ENCODE peak calls at places on chromosome 4, in four cellular contexts. One of them, this sample, is unnamed.

GRCh38 chr4:26256016-26256415 is 64.8 kb upstream of the RBPJ start:
- DNase-seq in trophoblast cell: no peak
- DNase-seq in IMR-90: peak
- DNase-seq in neuronal stem cell: no peak
- DNase-seq in this sample: no peak

GRCh38 chr4:13912436-13912835 is 284.9 kb upstream of the BOD1L1 start:
- DNase-seq in trophoblast cell: peak
- DNase-seq in IMR-90: peak
- DNase-seq in neuronal stem cell: no peak
- DNase-seq in this sample: peak

GRCh38 chr4:148962539-148963290 is 520.5 kb upstream of the NR3C2 start:
- DNase-seq in trophoblast cell: peak
- DNase-seq in IMR-90: peak
- DNase-seq in neuronal stem cell: no peak
- DNase-seq in this sample: no peak

GRCh38 chr4:154344686-154345085 is 146.9 kb downstream of the DCHS2 start:
- DNase-seq in trophoblast cell: peak
- DNase-seq in IMR-90: no peak
- DNase-seq in neuronal stem cell: no peak
- DNase-seq in this sample: peak

GRCh38 chr4:4395849-4396627 is 9.1 kb downstream of the NSG1 start:
- DNase-seq in trophoblast cell: peak
- DNase-seq in IMR-90: peak
- DNase-seq in neuronal stem cell: no peak
- DNase-seq in this sample: peak

GRCh38 chr4:169133932-169134331 is 123.9 kb upstream of the CBR4 start:
- DNase-seq in trophoblast cell: no peak
- DNase-seq in IMR-90: no peak
- DNase-seq in neuronal stem cell: no peak
- DNase-seq in this sample: no peak

GRCh38 chr4:140296335-140296753 is 77.1 kb upstream of the SCOC start:
- DNase-seq in trophoblast cell: peak
- DNase-seq in IMR-90: peak
- DNase-seq in neuronal stem cell: no peak
- DNase-seq in this sample: peak

GRCh38 chr4:148444296-148445070 is 2.3 kb upstream of the NR3C2 start:
- DNase-seq in trophoblast cell: peak
- DNase-seq in IMR-90: no peak
- DNase-seq in neuronal stem cell: peak
- DNase-seq in this sample: peak

GRCh38 chr4:118287691-118288090 is 65.1 kb downstream of the PRSS12 start:
- DNase-seq in trophoblast cell: no peak
- DNase-seq in IMR-90: peak
- DNase-seq in neuronal stem cell: no peak
- DNase-seq in this sample: no peak

GRCh38 chr4:25879991-25880641 is 17.3 kb upstream of the SEL1L3 start:
- DNase-seq in trophoblast cell: no peak
- DNase-seq in IMR-90: peak
- DNase-seq in neuronal stem cell: no peak
- DNase-seq in this sample: no peak

GRCh38 chr4:156800463-156800862 is 171.1 kb downstream of the PDGFC start:
- DNase-seq in trophoblast cell: no peak
- DNase-seq in IMR-90: no peak
- DNase-seq in neuronal stem cell: no peak
- DNase-seq in this sample: no peak

GRCh38 chr4:183255487-183255886 is 64.6 kb downstream of the CLDN22 start:
- DNase-seq in trophoblast cell: no peak
- DNase-seq in IMR-90: no peak
- DNase-seq in neuronal stem cell: no peak
- DNase-seq in this sample: no peak

GRCh38 chr4:48041535-48042137 is 25.1 kb downstream of the NIPAL1 start:
- DNase-seq in trophoblast cell: no peak
- DNase-seq in IMR-90: no peak
- DNase-seq in neuronal stem cell: no peak
- DNase-seq in this sample: no peak

GRCh38 chr4:114558446-114559020 is 40.1 kb upstream of the UGT8 start:
- DNase-seq in trophoblast cell: no peak
- DNase-seq in IMR-90: no peak
- DNase-seq in neuronal stem cell: peak
- DNase-seq in this sample: peak

GRCh38 chr4:141134051-141134450 is 782 bp upstream of the RNF150 start:
- DNase-seq in trophoblast cell: no peak
- DNase-seq in IMR-90: peak
- DNase-seq in neuronal stem cell: no peak
- DNase-seq in this sample: no peak

GRCh38 chr4:140219567-140219966 is 65.6 kb upstream of the MAML3 start:
- DNase-seq in trophoblast cell: no peak
- DNase-seq in IMR-90: no peak
- DNase-seq in neuronal stem cell: no peak
- DNase-seq in this sample: peak

GRCh38 chr4:52715914-52716313 is 35.3 kb downstream of the ERVMER34-1 start:
- DNase-seq in trophoblast cell: no peak
- DNase-seq in IMR-90: no peak
- DNase-seq in neuronal stem cell: no peak
- DNase-seq in this sample: no peak

GRCh38 chr4:32858971-32859370 is 2138.8 kb downstream of the PCDH7 start:
- DNase-seq in trophoblast cell: peak
- DNase-seq in IMR-90: peak
- DNase-seq in neuronal stem cell: no peak
- DNase-seq in this sample: no peak

GRCh38 chr4:26839534-26839951 is 21.1 kb upstream of the STIM2 start:
- DNase-seq in trophoblast cell: no peak
- DNase-seq in IMR-90: peak
- DNase-seq in neuronal stem cell: no peak
- DNase-seq in this sample: peak

GRCh38 chr4:109912706-109913621 is at the start of gene EGF:
- DNase-seq in trophoblast cell: no peak
- DNase-seq in IMR-90: peak
- DNase-seq in neuronal stem cell: peak
- DNase-seq in this sample: peak

GRCh38 chr4:127007336-127007735 is 625.4 kb upstream of the INTU start:
- DNase-seq in trophoblast cell: no peak
- DNase-seq in IMR-90: no peak
- DNase-seq in neuronal stem cell: no peak
- DNase-seq in this sample: no peak

GRCh38 chr4:184506527-184507121 is 32.3 kb upstream of the IRF2 start:
- DNase-seq in trophoblast cell: no peak
- DNase-seq in IMR-90: no peak
- DNase-seq in neuronal stem cell: no peak
- DNase-seq in this sample: peak

GRCh38 chr4:14294611-14295010 is 667.1 kb upstream of the BOD1L1 start:
- DNase-seq in trophoblast cell: no peak
- DNase-seq in IMR-90: peak
- DNase-seq in neuronal stem cell: no peak
- DNase-seq in this sample: no peak

GRCh38 chr4:180169394-180169793 is 2073.8 kb upstream of the TENM3 start:
- DNase-seq in trophoblast cell: no peak
- DNase-seq in IMR-90: no peak
- DNase-seq in neuronal stem cell: no peak
- DNase-seq in this sample: no peak

GRCh38 chr4:156169011-156169410 is 215.3 kb upstream of the CTSO start:
- DNase-seq in trophoblast cell: peak
- DNase-seq in IMR-90: peak
- DNase-seq in neuronal stem cell: peak
- DNase-seq in this sample: peak

GRCh38 chr4:132085105-132085504 is 1064.0 kb upstream of the PCDH10 start:
- DNase-seq in trophoblast cell: no peak
- DNase-seq in IMR-90: no peak
- DNase-seq in neuronal stem cell: no peak
- DNase-seq in this sample: no peak

GRCh38 chr4:20528508-20528907 is 171.8 kb upstream of the PACRGL start:
- DNase-seq in trophoblast cell: no peak
- DNase-seq in IMR-90: peak
- DNase-seq in neuronal stem cell: no peak
- DNase-seq in this sample: no peak

GRCh38 chr4:159035570-159035969 is 67.3 kb upstream of the RAPGEF2 start:
- DNase-seq in trophoblast cell: no peak
- DNase-seq in IMR-90: no peak
- DNase-seq in neuronal stem cell: no peak
- DNase-seq in this sample: no peak

GRCh38 chr4:185222598-185222997 is 13.2 kb downstream of the SNX25 start:
- DNase-seq in trophoblast cell: peak
- DNase-seq in IMR-90: peak
- DNase-seq in neuronal stem cell: no peak
- DNase-seq in this sample: no peak

GRCh38 chr4:140037353-140038030 is 116.5 kb downstream of the MAML3 start:
- DNase-seq in trophoblast cell: peak
- DNase-seq in IMR-90: peak
- DNase-seq in neuronal stem cell: no peak
- DNase-seq in this sample: no peak

GRCh38 chr4:105858466-105859040 is 36.7 kb upstream of the NPNT start:
- DNase-seq in trophoblast cell: no peak
- DNase-seq in IMR-90: no peak
- DNase-seq in neuronal stem cell: no peak
- DNase-seq in this sample: no peak

GRCh38 chr4:105859233-105859632 is 36.0 kb upstream of the NPNT start:
- DNase-seq in trophoblast cell: peak
- DNase-seq in IMR-90: peak
- DNase-seq in neuronal stem cell: no peak
- DNase-seq in this sample: no peak
- H3K9ac ChIP-seq in trophoblast cell: no peak
- H3K9ac ChIP-seq in IMR-90: no peak
- H3K9ac ChIP-seq in neuronal stem cell: no peak
- H3K9ac ChIP-seq in this sample: no peak

DNA sequence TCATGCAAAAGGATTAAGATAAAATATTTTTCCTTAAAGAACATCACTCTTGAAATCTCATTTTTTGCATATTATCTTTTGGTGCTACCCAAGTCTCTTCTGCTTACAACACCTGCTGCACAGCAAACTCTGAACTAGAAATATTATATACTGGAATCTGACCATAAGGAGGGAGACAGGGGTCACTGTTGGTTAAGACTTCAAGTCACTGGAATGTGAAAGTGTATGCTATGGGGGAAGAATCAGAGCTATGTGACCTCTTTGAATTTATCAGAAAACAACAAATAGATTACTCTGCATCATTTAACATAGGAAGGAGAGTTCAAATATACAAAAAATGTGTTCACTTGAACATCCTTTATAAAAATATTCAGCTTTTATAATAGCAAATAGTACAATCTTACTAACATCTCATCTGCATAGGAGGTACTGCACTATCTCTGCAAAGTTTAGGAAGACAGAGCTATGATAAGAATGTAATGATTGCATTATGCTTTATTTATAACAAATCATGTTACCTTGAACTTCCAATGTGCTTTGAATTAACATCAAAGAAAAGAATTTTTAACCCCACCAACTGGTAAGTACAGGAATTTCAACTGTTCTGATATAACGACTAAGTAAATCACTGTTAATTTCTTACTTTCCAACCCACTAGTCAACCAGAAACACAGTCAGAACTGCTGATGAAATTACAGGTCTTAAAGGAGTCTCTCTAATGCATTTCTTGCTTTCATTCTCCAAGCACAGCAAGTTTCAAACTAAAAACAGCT is 69.8 kb downstream of the ZNF827 start:
- DNase-seq in trophoblast cell: no peak
- DNase-seq in IMR-90: peak
- DNase-seq in neuronal stem cell: no peak
- DNase-seq in this sample: no peak
- H3K4me3 ChIP-seq in trophoblast cell: no peak
- H3K4me3 ChIP-seq in IMR-90: no peak
- H3K4me3 ChIP-seq in neuronal stem cell: no peak
- H3K4me3 ChIP-seq in this sample: no peak

GRCh38 chr4:147309434-147309833 is 171.5 kb upstream of the EDNRA start:
- DNase-seq in trophoblast cell: no peak
- DNase-seq in IMR-90: peak
- DNase-seq in neuronal stem cell: no peak
- DNase-seq in this sample: no peak

GRCh38 chr4:147312376-147313046 is 168.4 kb upstream of the EDNRA start:
- DNase-seq in trophoblast cell: no peak
- DNase-seq in IMR-90: peak
- DNase-seq in neuronal stem cell: no peak
- DNase-seq in this sample: peak

GRCh38 chr4:147313114-147313513 is 167.8 kb upstream of the EDNRA start:
- DNase-seq in trophoblast cell: no peak
- DNase-seq in IMR-90: no peak
- DNase-seq in neuronal stem cell: no peak
- DNase-seq in this sample: no peak

GRCh38 chr4:147310312-147310711 is 170.6 kb upstream of the EDNRA start:
- DNase-seq in trophoblast cell: no peak
- DNase-seq in IMR-90: no peak
- DNase-seq in neuronal stem cell: peak
- DNase-seq in this sample: no peak

GRCh38 chr4:147311956-147312355 is 168.9 kb upstream of the EDNRA start:
- DNase-seq in trophoblast cell: no peak
- DNase-seq in IMR-90: no peak
- DNase-seq in neuronal stem cell: no peak
- DNase-seq in this sample: no peak
- H4K8ac ChIP-seq in trophoblast cell: no peak
- H4K8ac ChIP-seq in IMR-90: no peak
- H4K8ac ChIP-seq in neuronal stem cell: no peak
- H4K8ac ChIP-seq in this sample: no peak

GRCh38 chr4:22237846-22238513 is 277.9 kb downstream of the ADGRA3 start:
- DNase-seq in trophoblast cell: no peak
- DNase-seq in IMR-90: no peak
- DNase-seq in neuronal stem cell: no peak
- DNase-seq in this sample: no peak
- H3K9ac ChIP-seq in trophoblast cell: no peak
- H3K9ac ChIP-seq in IMR-90: no peak
- H3K9ac ChIP-seq in neuronal stem cell: no peak
- H3K9ac ChIP-seq in this sample: no peak

DNA sequence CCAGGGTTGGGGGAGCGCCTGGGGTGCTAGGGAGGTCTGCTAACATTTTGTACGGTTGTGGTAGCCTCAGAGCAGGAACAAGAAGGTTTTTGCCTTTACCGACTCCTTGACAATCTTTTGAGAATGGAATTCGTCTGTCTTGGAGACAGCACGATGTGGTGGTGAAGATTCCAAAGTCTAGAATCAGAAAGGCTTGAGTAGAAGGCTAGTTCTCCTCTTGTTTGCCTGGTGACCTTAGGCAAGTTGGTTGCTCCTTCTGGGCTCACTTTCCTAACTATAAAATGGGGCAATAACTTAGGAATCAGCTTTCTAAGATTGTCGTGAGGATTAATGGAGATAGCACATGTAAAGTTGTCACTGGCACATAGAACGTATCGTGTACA is 741 bp downstream of the FAM47E start:
- DNase-seq in trophoblast cell: peak
- DNase-seq in IMR-90: no peak
- DNase-seq in neuronal stem cell: no peak
- DNase-seq in this sample: no peak
- H3K4me3 ChIP-seq in trophoblast cell: no peak
- H3K4me3 ChIP-seq in IMR-90: no peak
- H3K4me3 ChIP-seq in neuronal stem cell: peak
- H3K4me3 ChIP-seq in this sample: no peak

DNA sequence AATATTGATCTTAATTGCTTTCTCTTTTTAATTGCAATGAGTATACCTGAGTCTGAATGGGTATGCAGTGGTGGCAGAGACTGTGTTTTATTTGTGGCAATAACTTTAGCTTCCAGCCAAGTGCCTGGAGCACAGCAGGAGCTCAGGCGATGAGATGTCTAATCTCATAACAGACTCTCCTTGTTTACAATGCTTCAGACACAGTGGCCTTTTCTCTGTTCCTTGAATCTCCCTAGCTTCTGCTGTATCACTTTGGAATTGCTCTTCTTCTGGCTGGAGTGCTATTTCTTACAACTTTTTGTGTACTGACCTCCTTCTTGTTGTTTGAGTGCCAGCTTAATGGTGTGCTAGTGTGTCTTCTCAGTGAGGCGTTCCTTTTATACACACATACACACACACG is 91.6 kb upstream of the UNC5C start:
- DNase-seq in trophoblast cell: no peak
- DNase-seq in IMR-90: no peak
- DNase-seq in neuronal stem cell: no peak
- DNase-seq in this sample: no peak
- H4K8ac ChIP-seq in trophoblast cell: no peak
- H4K8ac ChIP-seq in IMR-90: no peak
- H4K8ac ChIP-seq in neuronal stem cell: no peak
- H4K8ac ChIP-seq in this sample: no peak

This sample was measured in mesendoderm.